ENCODE peak calls at places on chromosome 1, in nine cellular contexts. C is hypothalamus; E is GM20000; Y is stimulated activated CD4-positive, alpha-beta T cell treated with anti-CD3 and anti-CD28 coated beads, Interleukin-4, amount 100 ng/mL, for 48 hours; G is HAP-1; N is AG10803; Z is left cardiac atrium; L is T-cell; Q is K562. P is an unnamed sample.

GRCh38 chr1:75969550-75969949 is 37.3 kb upstream of the ASB17 start:
- DNase-seq in Z (no peak), G (no peak), N (no peak), Y (no peak), E (no peak), Q (no peak), C (no peak), L (no peak), P (no peak)

GRCh38 chr1:85584264-85584781 is 3.8 kb downstream of the CCN1 start:
- DNase-seq in N (peak; percentile 97), Z (no peak), L (no peak), Y (no peak), G (peak; percentile 59), C (no peak), Q (no peak), E (no peak), P (no peak)

GRCh38 chr1:43315481-43315880 is 14.7 kb downstream of the TIE1 start:
- DNase-seq in Z (peak; percentile 7), E (no peak), G (no peak), C (no peak), Q (no peak), Y (no peak), N (no peak), L (no peak), P (no peak)

GRCh38 chr1:197199923-197200467 is 53.5 kb upstream of the ASPM start:
- DNase-seq in Q (no peak), G (no peak), C (no peak), Z (no peak), N (peak; percentile 14), Y (no peak), L (no peak), E (no peak), P (no peak)

GRCh38 chr1:234944439-234945369 is 183.9 kb downstream of the TOMM20 start:
- DNase-seq in E (no peak), Z (no peak), N (no peak), C (no peak), Y (no peak), G (no peak), L (no peak), Q (no peak), P (no peak)

GRCh38 chr1:117061986-117062415 is 1.9 kb downstream of the TTF2 start:
- DNase-seq in C (no peak), Y (no peak), N (peak; percentile 51), G (no peak), Z (no peak), L (no peak), E (peak; percentile 66), Q (peak; percentile 50), P (no peak)

GRCh38 chr1:2566106-2567045 is 10.2 kb downstream of the TNFRSF14 start:
- DNase-seq in N (no peak), L (no peak), E (no peak), Z (no peak), C (no peak), G (no peak), Y (no peak), Q (no peak), P (no peak)

GRCh38 chr1:29298175-29298720 is 61.9 kb downstream of the PTPRU start:
- DNase-seq in Q (no peak), E (no peak), Z (no peak), N (no peak), C (no peak), Y (no peak), G (no peak), L (no peak), P (no peak)

GRCh38 chr1:90841477-90841876 is 124.4 kb upstream of the BARHL2 start:
- DNase-seq in Q (no peak), Y (no peak), Z (no peak), N (no peak), C (no peak), E (no peak), L (no peak), G (peak; percentile 16), P (no peak)

GRCh38 chr1:33537885-33538284 is 65.4 kb downstream of the ZSCAN20 start:
- DNase-seq in C (no peak), N (no peak), Z (no peak), G (no peak), Q (no peak), Y (no peak), E (no peak), L (no peak), P (no peak)

GRCh38 chr1:217896490-217896889 is 265.3 kb downstream of the SPATA17 start:
- DNase-seq in L (no peak), Q (no peak), G (no peak), Z (no peak), N (peak; percentile 4), C (no peak), E (no peak), Y (no peak), P (no peak)

GRCh38 chr1:67614511-67614934 is 70.5 kb upstream of the GADD45A start:
- DNase-seq in Y (no peak), C (no peak), G (no peak), Q (no peak), E (no peak), L (no peak), Z (no peak), N (peak; percentile 56), P (no peak)

GRCh38 chr1:174217248-174217647 is 57.9 kb downstream of the RABGAP1L start:
- DNase-seq in G (no peak), Y (no peak), L (no peak), E (no peak), N (no peak), Q (no peak), C (no peak), Z (no peak), P (no peak)

GRCh38 chr1:116972676-116973035 is 28.9 kb upstream of the CD101 start:
- DNase-seq in Y (no peak), Q (no peak), L (no peak), E (no peak), C (no peak), Z (no peak), G (no peak), N (no peak), P (no peak)

GRCh38 chr1:219924348-219924747 is 4.0 kb downstream of the SLC30A10 start:
- DNase-seq in Z (no peak), C (no peak), G (no peak), L (no peak), Y (no peak), N (no peak), Q (no peak), E (no peak), P (no peak)

GRCh38 chr1:31645274-31645568 is 545 bp upstream of the PEF1 start:
- DNase-seq in E (no peak), Y (no peak), C (no peak), N (no peak), Z (no peak), Q (no peak), L (no peak), G (no peak), P (no peak)

GRCh38 chr1:89844236-89844807 is 23.5 kb downstream of the LRRC8D start:
- DNase-seq in Q (no peak), G (no peak), Z (no peak), Y (peak; percentile 32), C (no peak), L (no peak), N (peak; percentile 11), E (peak; percentile 46), P (no peak)

GRCh38 chr1:241310451-241310850 is 46.6 kb downstream of the RGS7 start:
- DNase-seq in Q (no peak), E (no peak), C (no peak), Z (no peak), N (no peak), L (no peak), G (no peak), Y (no peak), P (no peak)

GRCh38 chr1:150807674-150808073 is 386 bp downstream of the CTSK start:
- DNase-seq in G (no peak), Y (no peak), N (no peak), Z (no peak), Q (no peak), L (no peak), C (no peak), E (no peak), P (no peak)

GRCh38 chr1:42845193-42845592 is 1.2 kb upstream of the ZNF691 start:
- DNase-seq in E (no peak), Z (no peak), N (no peak), C (no peak), L (no peak), Q (no peak), Y (no peak), G (no peak), P (no peak)

GRCh38 chr1:103514920-103515503 is 10.5 kb upstream of the RNPC3 start:
- DNase-seq in Y (no peak), N (peak; percentile 54), G (peak; percentile 31), Z (no peak), L (no peak), Q (peak; percentile 23), C (no peak), E (peak; percentile 38), P (no peak)

GRCh38 chr1:65467536-65467935 is 47.1 kb downstream of the LEPR start:
- DNase-seq in C (no peak), G (peak; percentile 86), L (no peak), E (no peak), Q (peak; percentile 59), Y (no peak), N (no peak), Z (no peak), P (no peak)

GRCh38 chr1:54811739-54812655 is 10.9 kb upstream of the TTC22 start:
- DNase-seq in C (no peak), L (no peak), E (no peak), Z (no peak), N (no peak), Y (no peak), G (no peak), Q (no peak), P (no peak)

GRCh38 chr1:203999618-204000017 is 73.3 kb upstream of the SOX13 start:
- DNase-seq in N (no peak), E (no peak), C (no peak), L (no peak), Z (no peak), Q (no peak), Y (no peak), G (no peak), P (no peak)

GRCh38 chr1:49197081-49197480 is 420.4 kb upstream of the BEND5 start:
- DNase-seq in N (peak; percentile 60), Y (no peak), C (no peak), Q (no peak), Z (no peak), G (no peak), L (no peak), E (no peak), P (no peak)

GRCh38 chr1:227490478-227490877 is 72.9 kb upstream of the ZNF678 start:
- DNase-seq in Q (peak; percentile 5), G (no peak), N (no peak), Z (no peak), E (no peak), C (no peak), Y (no peak), L (no peak), P (no peak)

GRCh38 chr1:222974496-222974895 is 159.7 kb downstream of the DISP1 start:
- DNase-seq in N (peak; percentile 92), L (no peak), Q (no peak), E (no peak), G (no peak), Y (no peak), Z (no peak), C (no peak), P (no peak)

GRCh38 chr1:53736290-53736689 is 2.7 kb downstream of the GLIS1 start:
- DNase-seq in N (no peak), Y (no peak), Z (no peak), E (no peak), G (no peak), L (no peak), Q (no peak), C (no peak), P (no peak)

GRCh38 chr1:108679586-108680213 is 12.4 kb upstream of the PRPF38B start:
- DNase-seq in Z (no peak), Y (no peak), L (no peak), N (no peak), Q (no peak), G (no peak), C (no peak), E (no peak), P (no peak)